ENCODE peak calls at places on chromosomes 7 and 10, in five cellular contexts. I is bronchial epithelial cell; E is GM12891; B is CD8-positive, alpha-beta T cell; X is transverse colon. C is an unnamed sample.

GRCh38 chr7:47342646-47343045 is 239.3 kb downstream of the TNS3 start:
- DNase-seq in I (no peak), E (no peak), B (no peak), X (peak; percentile 3), C (no peak)

GRCh38 chr10:91319336-91319735 is 90.8 kb upstream of the HECTD2 start:
- DNase-seq in I (no peak), E (no peak), B (no peak), X (no peak), C (no peak)

GRCh38 chr7:42192072-42192471 is 44.9 kb downstream of the GLI3 start:
- DNase-seq in I (no peak), E (no peak), B (no peak), X (no peak), C (no peak)

GRCh38 chr10:117924820-117925219 is 121.9 kb downstream of the RAB11FIP2 start:
- DNase-seq in I (no peak), E (no peak), B (no peak), X (no peak), C (no peak)

GRCh38 chr7:140236626-140237025 is 59.8 kb upstream of the KDM7A start:
- DNase-seq in I (no peak), E (no peak), B (no peak), X (no peak), C (no peak)

GRCh38 chr7:27170494-27170811 is 3.7 kb downstream of the HOXA10 start:
- DNase-seq in I (no peak), E (no peak), B (no peak), X (no peak), C (no peak)

GRCh38 chr10:75878586-75878985 is 447.2 kb downstream of the LRMDA start:
- DNase-seq in I (no peak), E (no peak), B (no peak), X (no peak), C (no peak)

GRCh38 chr10:34808789-34809745 is 6.0 kb downstream of the PARD3 start:
- DNase-seq in I (peak; percentile 49), E (no peak), B (no peak), X (no peak), C (no peak)

GRCh38 chr7:44325181-44325671 is at the start of gene CAMK2B:
- DNase-seq in I (no peak), E (no peak), B (no peak), X (no peak), C (no peak)

GRCh38 chr10:46559231-46559671 is 2.8 kb upstream of the GPRIN2 start:
- DNase-seq in I (no peak), E (no peak), B (peak; percentile 0), X (peak; percentile 6), C (peak; percentile 47)

GRCh38 chr10:44314802-44315460 is 70.0 kb downstream of the CXCL12 start:
- DNase-seq in I (no peak), E (no peak), B (no peak), X (no peak), C (no peak)

GRCh38 chr7:128841171-128841690 is 11.0 kb downstream of the FLNC start:
- DNase-seq in I (no peak), E (no peak), B (no peak), X (peak; percentile 41), C (peak; percentile 31)

GRCh38 chr10:130745251-130745650 is 566.3 kb downstream of the TCERG1L start:
- DNase-seq in I (no peak), E (no peak), B (no peak), X (no peak), C (no peak)

GRCh38 chr10:23525406-23525805 is 86.5 kb downstream of the OTUD1 start:
- DNase-seq in I (peak; percentile 63), E (no peak), B (no peak), X (peak; percentile 19), C (no peak)

GRCh38 chr7:100126239-100126930 is 382 bp upstream of the MBLAC1 start:
- DNase-seq in I (no peak), E (no peak), B (no peak), X (no peak), C (no peak)

GRCh38 chr10:18659784-18660561 is 742 bp downstream of the ARL5B start:
- DNase-seq in I (peak; percentile 90), E (no peak), B (no peak), X (peak; percentile 76), C (no peak)

GRCh38 chr10:130401860-130402765 is 265.9 kb downstream of the GLRX3 start:
- DNase-seq in I (no peak), E (no peak), B (no peak), X (no peak), C (no peak)

GRCh38 chr10:90787376-90787775 is 70.5 kb downstream of the HTR7 start:
- DNase-seq in I (no peak), E (no peak), B (no peak), X (no peak), C (no peak)

GRCh38 chr7:75920431-75921161 is 5.6 kb downstream of the POR start:
- DNase-seq in I (no peak), E (no peak), B (no peak), X (peak; percentile 40), C (no peak)

GRCh38 chr10:116408716-116409115 is 18.9 kb upstream of the PNLIPRP3 start:
- DNase-seq in I (no peak), E (no peak), B (no peak), X (no peak), C (no peak)

GRCh38 chr7:19404912-19405329 is 259.7 kb upstream of the FERD3L start:
- DNase-seq in I (peak; percentile 97), E (no peak), B (no peak), X (no peak), C (no peak)

GRCh38 chr7:131040467-131040932 is 287.2 kb upstream of the MKLN1 start:
- DNase-seq in I (peak; percentile 70), E (peak; percentile 32), B (no peak), X (peak; percentile 77), C (no peak)

GRCh38 chr10:110209926-110210662 is 2.7 kb downstream of the MXI1 start:
- DNase-seq in I (no peak), E (no peak), B (peak; percentile 48), X (peak; percentile 64), C (peak; percentile 64)

GRCh38 chr7:50146692-50147091 is 53.6 kb upstream of the ZPBP start:
- DNase-seq in I (no peak), E (no peak), B (no peak), X (no peak), C (no peak)

GRCh38 chr7:114711244-114711643 is 210.7 kb upstream of the MDFIC start:
- DNase-seq in I (peak; percentile 41), E (no peak), B (no peak), X (no peak), C (no peak)

GRCh38 chr7:20407585-20408466 is 77.1 kb downstream of the ITGB8 start:
- DNase-seq in I (peak; percentile 80), E (no peak), B (no peak), X (no peak), C (no peak)

GRCh38 chr7:121431389-121431788 is 35.3 kb upstream of the FAM3C start:
- DNase-seq in I (no peak), E (no peak), B (no peak), X (no peak), C (no peak)

GRCh38 chr7:123485187-123485586 is 49.2 kb downstream of the IQUB start:
- DNase-seq in I (no peak), E (no peak), B (no peak), X (no peak), C (no peak)

GRCh38 chr7:158070222-158070920 is 517.3 kb downstream of the PTPRN2 start:
- DNase-seq in I (no peak), E (no peak), B (no peak), X (no peak), C (no peak)

GRCh38 chr7:34320926-34321609 is 336.9 kb upstream of the NPSR1 start:
- DNase-seq in I (peak; percentile 81), E (peak; percentile 57), B (no peak), X (peak; percentile 68), C (no peak)

GRCh38 chr7:116324582-116324981 is 114.2 kb downstream of the TES start:
- DNase-seq in I (peak; percentile 33), E (no peak), B (no peak), X (no peak), C (no peak)

GRCh38 chr10:132654708-132655661 is 117.4 kb downstream of the INPP5A start:
- DNase-seq in I (peak; percentile 32), E (peak; percentile 91), B (no peak), X (peak; percentile 54), C (peak; percentile 73)

GRCh38 chr10:132838346-132838970 is 52.5 kb upstream of the NKX6-2 start:
- DNase-seq in I (no peak), E (no peak), B (no peak), X (no peak), C (peak; percentile 31)

GRCh38 chr7:116899308-116899707 is 36.9 kb downstream of the CAPZA2 start:
- DNase-seq in I (peak; percentile 31), E (no peak), B (no peak), X (no peak), C (no peak)

GRCh38 chr10:69473304-69473985 is 22.2 kb downstream of the TSPAN15 start:
- DNase-seq in I (no peak), E (no peak), B (no peak), X (no peak), C (no peak)

GRCh38 chr10:110803830-110804338 is 67.8 kb upstream of the PDCD4 start:
- DNase-seq in I (peak; percentile 49), E (no peak), B (no peak), X (peak; percentile 74), C (peak; percentile 83)

GRCh38 chr10:77716943-77717735 is 79.5 kb upstream of the KCNMA1 start:
- DNase-seq in I (no peak), E (no peak), B (no peak), X (no peak), C (no peak)

GRCh38 chr10:101214446-101215396 is 14.5 kb downstream of the LBX1 start:
- DNase-seq in I (peak; percentile 27), E (no peak), B (peak; percentile 50), X (peak; percentile 61), C (peak; percentile 82)

GRCh38 chr10:31819393-31819820 is 109.2 kb downstream of the ARHGAP12 start:
- DNase-seq in I (no peak), E (no peak), B (no peak), X (no peak), C (no peak)